ENCODE peak calls at places on chromosomes 4 and X, in seven cellular contexts. M, C, I, J, F, U and T are unnamed samples.

GRCh38 chrX:118347131-118347530 is 1.2 kb downstream of the WDR44 start:
- DNase-seq in F (peak), I (peak), U (peak), M (no peak), J (peak), C (no peak), T (no peak)

GRCh38 chr4:85409251-85409650 is 65.7 kb upstream of the ARHGAP24 start:
- DNase-seq in I (peak), U (no peak), F (peak), C (no peak), M (no peak), J (peak), T (no peak)

GRCh38 chr4:142813388-142813787 is 32.7 kb downstream of the INPP4B start:
- DNase-seq in I (no peak), C (no peak), F (no peak), U (no peak), M (no peak), J (no peak), T (no peak)

GRCh38 chr4:164446516-164446915 is 307.4 kb upstream of the SMIM31 start:
- DNase-seq in J (no peak), U (peak), F (peak), I (no peak), C (no peak), M (no peak), T (peak)

GRCh38 chr4:7845493-7846124 is 94.1 kb downstream of the AFAP1 start:
- DNase-seq in C (no peak), F (no peak), I (no peak), M (no peak), J (no peak), U (peak), T (no peak)

GRCh38 chrX:150258176-150258425 is 105.0 kb upstream of the MAMLD1 start:
- DNase-seq in I (no peak), C (no peak), U (no peak), F (no peak), J (no peak), M (no peak), T (no peak)

GRCh38 chr4:27964095-27964494 is 1103.5 kb downstream of the STIM2 start:
- DNase-seq in F (no peak), U (no peak), I (no peak), C (no peak), J (no peak), M (no peak), T (no peak)

GRCh38 chrX:122439836-122440235 is 744.2 kb upstream of the GRIA3 start:
- DNase-seq in I (no peak), U (no peak), C (no peak), J (no peak), M (no peak), F (no peak), T (no peak)

GRCh38 chrX:77442728-77443127 is 4.5 kb upstream of the FGF16 start:
- DNase-seq in U (peak), I (peak), M (no peak), C (peak), J (peak), F (peak), T (no peak)

GRCh38 chr4:185383451-185383850 is 12.3 kb downstream of the LRP2BP start:
- DNase-seq in M (no peak), C (no peak), I (no peak), U (no peak), F (no peak), J (no peak), T (no peak)

GRCh38 chr4:65737672-65738071 is 67.4 kb upstream of the EPHA5 start:
- DNase-seq in U (no peak), M (no peak), F (no peak), C (no peak), J (no peak), I (peak), T (no peak)

GRCh38 chr4:83115656-83116285 is 1.2 kb upstream of the PLAC8 start:
- DNase-seq in C (no peak), U (no peak), F (no peak), M (no peak), J (no peak), I (no peak), T (no peak)
- H3K4me3 ChIP-seq in C (no peak), U (no peak), F (no peak), M (no peak), J (no peak), I (no peak), T (no peak)

DNA sequence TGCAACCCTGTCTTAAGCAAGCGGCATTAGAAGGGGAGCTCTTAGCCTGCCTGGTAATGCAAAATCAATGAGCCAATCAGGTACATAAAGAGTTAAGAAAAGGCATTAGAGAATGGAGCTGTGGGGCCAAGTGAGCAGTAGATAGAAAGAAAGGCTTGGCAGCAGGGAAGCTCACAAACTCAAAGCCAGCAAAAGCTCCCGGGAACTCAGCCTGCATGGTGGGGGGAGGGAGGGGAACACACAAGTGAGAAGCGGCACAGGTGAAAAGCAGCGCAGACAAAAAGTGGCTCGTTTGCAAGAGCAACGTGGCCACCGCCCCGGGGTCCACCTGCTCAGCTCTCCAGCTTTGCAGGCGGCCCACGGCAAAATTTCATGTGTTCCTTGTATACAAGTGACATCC is 818.5 kb downstream of the FAM133A start:
- DNase-seq in M (no peak), F (no peak), C (no peak), U (no peak), I (no peak), J (no peak), T (no peak)
- H3K4me3 ChIP-seq in M (no peak), F (no peak), C (no peak), U (no peak), I (no peak), J (no peak), T (no peak)

GRCh38 chrX:134183665-134184064 is 53.3 kb upstream of the CCDC160 start:
- DNase-seq in U (no peak), C (no peak), I (no peak), M (no peak), J (no peak), F (no peak), T (no peak)

GRCh38 chrX:134177527-134177926 is 59.5 kb upstream of the CCDC160 start:
- DNase-seq in M (no peak), C (no peak), F (no peak), I (no peak), U (no peak), J (no peak), T (no peak)

GRCh38 chrX:134184936-134185335 is 52.0 kb upstream of the CCDC160 start:
- DNase-seq in M (no peak), F (no peak), U (no peak), I (no peak), C (no peak), J (no peak), T (no peak)

GRCh38 chrX:134180566-134180965 is 56.4 kb upstream of the CCDC160 start:
- DNase-seq in U (no peak), F (no peak), M (no peak), C (no peak), J (no peak), I (no peak), T (no peak)

DNA sequence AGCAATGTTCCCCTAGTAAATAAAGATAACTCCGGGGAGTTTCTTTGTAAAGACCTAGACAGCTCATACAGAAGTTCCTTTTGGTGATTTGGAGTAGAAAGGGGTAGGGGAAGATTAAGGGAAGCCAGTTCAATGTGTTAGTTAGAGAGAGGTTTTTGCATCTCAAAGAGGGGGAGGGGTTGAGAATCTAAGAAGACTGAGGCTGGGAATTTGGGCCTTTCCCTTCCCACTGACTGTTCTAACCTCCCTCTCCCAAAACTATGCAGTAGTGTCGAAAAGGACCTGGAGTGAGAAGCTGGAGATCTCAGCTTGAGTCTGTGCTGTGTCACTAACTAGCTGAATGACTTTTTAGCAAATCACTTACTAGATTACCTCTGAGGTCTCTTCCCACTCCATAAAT is 55.7 kb upstream of the CCDC160 start:
- DNase-seq in C (no peak), M (no peak), I (no peak), U (no peak), J (no peak), F (no peak), T (no peak)
- H3K4me3 ChIP-seq in C (no peak), M (no peak), I (no peak), U (no peak), J (no peak), F (no peak), T (no peak)

DNA sequence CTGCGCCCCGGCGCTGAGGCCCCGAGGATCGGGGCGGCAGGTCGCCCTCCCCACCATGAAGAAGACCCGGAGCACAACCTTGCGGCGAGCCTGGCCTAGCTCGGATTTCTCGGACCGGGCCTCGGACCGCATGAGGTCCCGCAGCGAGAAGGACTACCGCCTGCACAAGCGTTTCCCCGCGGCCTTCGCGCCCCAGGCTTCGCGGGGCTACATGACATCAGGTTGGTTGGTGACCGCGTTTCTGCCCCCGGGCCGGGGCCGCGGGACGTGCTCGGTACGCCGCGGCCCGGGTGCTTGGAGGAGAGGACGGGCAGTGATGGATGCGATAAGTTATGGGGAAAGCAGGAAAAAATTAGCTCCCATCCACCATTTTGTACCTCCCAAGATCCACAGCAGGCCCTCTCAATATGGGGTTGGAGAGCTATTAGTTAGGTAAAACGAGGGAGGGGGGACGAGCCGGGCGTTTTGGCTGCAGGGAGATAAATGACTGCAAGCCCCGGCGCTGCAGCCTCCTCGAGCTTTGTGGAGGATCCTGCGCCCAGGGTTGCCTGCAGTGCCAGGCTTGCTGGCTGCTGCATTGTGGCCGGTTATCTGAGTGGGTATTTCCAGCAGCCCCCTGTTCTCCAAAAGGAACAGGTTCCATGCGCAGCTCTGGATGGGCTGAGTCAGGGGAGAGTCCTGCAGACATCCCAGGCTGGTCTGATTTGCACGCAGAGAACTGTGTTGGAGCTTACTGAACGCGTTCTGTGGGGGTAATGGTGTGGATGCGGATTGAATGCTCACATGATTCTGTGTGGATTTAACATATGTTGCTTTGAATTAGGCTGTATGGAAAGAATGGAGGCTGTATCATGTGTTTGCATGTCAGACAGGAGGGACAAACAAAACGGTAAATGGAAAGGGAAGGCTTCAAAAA is 1.9 kb downstream of the STOX2 start:
- DNase-seq in J (no peak), M (no peak), F (no peak), I (no peak), U (peak), C (no peak), T (peak)
- H3K4me3 ChIP-seq in J (no peak), M (peak), F (peak), I (peak), U (peak), C (no peak), T (no peak)